ENCODE peak calls at places on chromosomes 3 and 15, in ten cellular contexts. E is MV-4-11; Z is Calu3; R is ACHN; W is T-helper 2 cell; V is activated naive CD4-positive, alpha-beta T cell; Q is brain microvascular endothelial cell; G is M059J; U is cardiac fibroblast; B is C1 segment of cervical spinal cord. K is an unnamed sample.

GRCh38 chr15:58498821-58499580 is 67.2 kb downstream of the LIPC start:
- DNase-seq in R (peak; percentile 80), B (no peak), G (peak; percentile 91), Z (no peak), E (no peak), Q (peak; percentile 57), W (no peak), U (peak; percentile 93), V (no peak), K (peak; percentile 89)

GRCh38 chr3:172044833-172045585 is 5.6 kb downstream of the FNDC3B start:
- DNase-seq in V (no peak), Q (no peak), G (no peak), R (no peak), Z (no peak), E (no peak), U (peak; percentile 34), B (no peak), W (no peak), K (no peak)

GRCh38 chr3:163622384-163622783 is 1455.9 kb downstream of the SI start:
- DNase-seq in V (no peak), B (no peak), Z (no peak), U (peak; percentile 6), R (peak; percentile 0), E (no peak), Q (peak; percentile 52), G (peak; percentile 4), W (no peak), K (peak; percentile 65)

GRCh38 chr3:194871864-194872668 is 186.4 kb downstream of the FAM43A start:
- DNase-seq in B (no peak), G (peak; percentile 75), Q (peak; percentile 33), W (no peak), U (peak; percentile 63), Z (peak; percentile 27), V (no peak), R (peak; percentile 16), E (peak; percentile 81), K (peak; percentile 65)

GRCh38 chr3:122730240-122730639 is 49.6 kb downstream of the PARP14 start:
- DNase-seq in R (no peak), G (peak; percentile 20), U (no peak), B (no peak), V (no peak), Q (no peak), E (no peak), W (no peak), Z (no peak), K (no peak)

GRCh38 chr15:99706557-99707303 is 26.5 kb downstream of the LYSMD4 start:
- DNase-seq in E (no peak), B (no peak), Z (no peak), G (no peak), R (no peak), W (no peak), Q (no peak), V (no peak), U (no peak), K (peak; percentile 27)

GRCh38 chr3:40997711-40998519 is 201.4 kb upstream of the CTNNB1 start:
- DNase-seq in Q (no peak), Z (no peak), V (no peak), R (no peak), W (no peak), U (no peak), G (no peak), E (no peak), B (no peak), K (no peak)

GRCh38 chr15:68650901-68651709 is 72.3 kb downstream of the CORO2B start:
- DNase-seq in Q (no peak), G (no peak), V (no peak), R (peak; percentile 27), B (peak; percentile 46), U (no peak), W (peak; percentile 26), Z (peak; percentile 91), E (no peak), K (peak; percentile 60)

GRCh38 chr3:172096881-172097420 is 57.6 kb downstream of the FNDC3B start:
- DNase-seq in Q (peak; percentile 71), V (no peak), Z (peak; percentile 25), W (no peak), U (peak; percentile 90), E (peak; percentile 84), B (no peak), G (peak; percentile 93), R (no peak), K (peak; percentile 70)

GRCh38 chr3:12947504-12948369 is 106.4 kb upstream of the RPL32 start:
- DNase-seq in B (no peak), Q (peak; percentile 44), G (peak; percentile 75), E (peak; percentile 75), W (no peak), U (peak; percentile 57), Z (peak; percentile 71), V (no peak), R (no peak), K (peak; percentile 50)

GRCh38 chr3:143975549-143976152 is 4.0 kb downstream of the DIPK2A start:
- DNase-seq in B (no peak), Z (peak; percentile 43), V (no peak), G (peak; percentile 62), U (peak; percentile 89), R (peak; percentile 54), E (peak; percentile 48), W (no peak), Q (peak; percentile 70), K (peak; percentile 12)

GRCh38 chr15:67809441-67809840 is 15.9 kb upstream of the SKOR1 start:
- DNase-seq in E (no peak), W (no peak), R (no peak), G (no peak), U (no peak), Q (no peak), Z (no peak), V (no peak), B (no peak), K (no peak)

GRCh38 chr15:82168296-82168695 is 94.2 kb downstream of the EFL1 start:
- DNase-seq in U (no peak), Z (no peak), V (no peak), G (no peak), E (no peak), R (no peak), W (no peak), B (no peak), Q (no peak), K (no peak)

GRCh38 chr3:171125010-171125409 is 98.5 kb upstream of the SLC2A2 start:
- DNase-seq in W (no peak), Z (no peak), Q (peak; percentile 34), G (no peak), B (no peak), E (no peak), V (no peak), U (peak; percentile 72), R (no peak), K (no peak)

GRCh38 chr3:29764059-29764458 is 483.2 kb downstream of the RBMS3 start:
- DNase-seq in W (no peak), V (no peak), R (no peak), E (no peak), Z (no peak), B (no peak), Q (peak; percentile 84), G (no peak), U (peak; percentile 91), K (peak; percentile 41)

GRCh38 chr3:97831140-97831539 is 9.3 kb downstream of the CRYBG3 start:
- DNase-seq in E (no peak), V (no peak), W (no peak), R (no peak), Z (no peak), B (no peak), U (no peak), G (no peak), Q (no peak), K (no peak)

GRCh38 chr3:151835751-151836550 is 22.0 kb downstream of the AADAC start:
- DNase-seq in B (no peak), Z (no peak), E (peak; percentile 15), G (peak; percentile 86), U (peak; percentile 65), Q (peak; percentile 53), R (peak; percentile 25), W (no peak), V (no peak), K (peak; percentile 35)